ENCODE peak calls at places on chromosomes 6 and 20, in seven cellular contexts. L is IMR-90; M is gastrocnemius medialis; D is neuronal stem cell; H is HCT116; I is effector memory CD4-positive, alpha-beta T cell; Q is adrenal gland. C is an unnamed sample.

GRCh38 chr20:38255389-38255788 is 5.1 kb downstream of the KIAA1755 start:
- DNase-seq in L (peak; percentile 59), H (no peak), D (no peak), Q (no peak), M (no peak), I (no peak), C (no peak)

GRCh38 chr6:26056583-26057350 is 30.5 kb upstream of the HFE start:
- DNase-seq in M (peak; percentile 16), I (no peak), H (no peak), Q (no peak), D (no peak), L (peak; percentile 11), C (peak; percentile 43)

GRCh38 chr20:43941476-43942212 is 27.0 kb downstream of the TOX2 start:
- DNase-seq in M (no peak), D (no peak), H (no peak), L (peak; percentile 39), Q (no peak), I (no peak), C (no peak)

GRCh38 chr20:46757754-46758678 is 48.6 kb downstream of the SLC2A10 start:
- DNase-seq in I (peak; percentile 17), H (peak; percentile 48), M (no peak), L (peak; percentile 60), Q (peak; percentile 34), D (peak; percentile 67), C (no peak)

GRCh38 chr6:65182681-65183080 is 524.3 kb downstream of the EYS start:
- DNase-seq in L (peak; percentile 40), M (no peak), Q (peak; percentile 46), H (no peak), I (no peak), D (no peak), C (no peak)

GRCh38 chr6:167120557-167121030 is 2.3 kb upstream of the CCR6 start:
- DNase-seq in I (no peak), M (no peak), L (no peak), D (no peak), Q (no peak), H (no peak), C (no peak)

GRCh38 chr6:112331306-112331705 is 15.8 kb upstream of the RFPL4B start:
- DNase-seq in L (no peak), M (no peak), I (no peak), D (no peak), H (no peak), Q (no peak), C (no peak)

GRCh38 chr20:56689318-56689717 is 60.2 kb downstream of the TFAP2C start:
- DNase-seq in Q (no peak), D (no peak), H (no peak), L (no peak), I (no peak), M (no peak), C (no peak)

GRCh38 chr20:4875578-4876067 is 125.7 kb downstream of the SLC23A2 start:
- DNase-seq in Q (no peak), H (no peak), I (no peak), D (no peak), M (no peak), L (no peak), C (no peak)

GRCh38 chr6:13261464-13261994 is 66.8 kb downstream of the TBC1D7 start:
- DNase-seq in I (no peak), H (no peak), M (no peak), L (no peak), D (no peak), Q (no peak), C (no peak)

GRCh38 chr6:20692023-20692422 is 157.8 kb downstream of the CDKAL1 start:
- DNase-seq in D (no peak), L (no peak), M (no peak), H (no peak), I (no peak), Q (no peak), C (no peak)

GRCh38 chr20:61260905-61261304 is 8.8 kb downstream of the CDH4 start:
- DNase-seq in I (no peak), L (no peak), D (no peak), H (no peak), M (no peak), Q (no peak), C (no peak)

GRCh38 chr20:768426-768978 is at the start of gene SLC52A3:
- DNase-seq in Q (no peak), H (peak; percentile 86), M (no peak), L (no peak), I (no peak), D (no peak), C (no peak)

GRCh38 chr20:57504411-57504810 is 20.5 kb downstream of the CTCFL start:
- DNase-seq in H (no peak), Q (no peak), M (no peak), I (no peak), D (no peak), L (no peak), C (no peak)

GRCh38 chr6:105985816-105986632 is 100.1 kb upstream of the PRDM1 start:
- DNase-seq in D (peak; percentile 36), L (no peak), H (no peak), I (no peak), Q (no peak), M (no peak), C (peak; percentile 79)

GRCh38 chr6:151044465-151045441 is 179.3 kb downstream of the MTHFD1L start:
- DNase-seq in M (peak; percentile 9), L (peak; percentile 93), H (peak; percentile 82), Q (no peak), I (no peak), D (no peak), C (no peak)

GRCh38 chr6:51352506-51353029 is 533.9 kb downstream of the TFAP2B start:
- DNase-seq in Q (no peak), M (no peak), H (no peak), I (no peak), D (no peak), L (no peak), C (no peak)

GRCh38 chr6:100267002-100267401 is 197.7 kb downstream of the SIM1 start:
- DNase-seq in D (no peak), I (no peak), L (no peak), Q (no peak), M (no peak), H (no peak), C (no peak)

GRCh38 chr6:55176958-55177357 is 2.6 kb downstream of the HCRTR2 start:
- DNase-seq in I (no peak), D (no peak), H (no peak), L (peak; percentile 23), M (no peak), Q (no peak), C (no peak)

GRCh38 chr6:153084393-153084792 is 46.7 kb downstream of the RGS17 start:
- DNase-seq in L (peak; percentile 69), H (no peak), I (no peak), M (no peak), D (no peak), Q (no peak), C (no peak)

GRCh38 chr6:116370717-116371383 is at the start of gene DSE:
- DNase-seq in H (no peak), D (peak; percentile 73), M (peak; percentile 75), L (peak; percentile 86), I (peak; percentile 76), Q (peak; percentile 86), C (peak; percentile 78)

GRCh38 chr6:83536034-83536646 is 23.8 kb downstream of the PRSS35 start:
- DNase-seq in M (no peak), I (no peak), Q (peak; percentile 64), L (peak; percentile 53), H (peak; percentile 36), D (peak; percentile 46), C (peak; percentile 34)

GRCh38 chr6:18263561-18264337 is 581 bp downstream of the DEK start:
- DNase-seq in L (no peak), D (no peak), M (peak; percentile 59), Q (peak; percentile 79), I (peak; percentile 18), H (no peak), C (peak; percentile 58)

GRCh38 chr20:62685781-62686555 is 22.7 kb upstream of the NTSR1 start:
- DNase-seq in Q (no peak), H (no peak), D (no peak), L (no peak), I (no peak), M (no peak), C (peak; percentile 18)

GRCh38 chr6:41182069-41183034 is 18.6 kb downstream of the TREML2 start:
- DNase-seq in L (peak; percentile 55), H (peak; percentile 59), M (no peak), D (peak; percentile 24), I (peak; percentile 21), Q (no peak), C (no peak)

GRCh38 chr6:163751032-163751525 is 336.6 kb downstream of the QKI start:
- DNase-seq in I (no peak), M (no peak), Q (no peak), D (no peak), H (no peak), L (no peak), C (no peak)

GRCh38 chr20:9514461-9515210 is at the start of gene LAMP5:
- DNase-seq in D (peak; percentile 72), I (no peak), L (peak; percentile 29), H (no peak), M (no peak), Q (no peak), C (peak; percentile 77)

DNA sequence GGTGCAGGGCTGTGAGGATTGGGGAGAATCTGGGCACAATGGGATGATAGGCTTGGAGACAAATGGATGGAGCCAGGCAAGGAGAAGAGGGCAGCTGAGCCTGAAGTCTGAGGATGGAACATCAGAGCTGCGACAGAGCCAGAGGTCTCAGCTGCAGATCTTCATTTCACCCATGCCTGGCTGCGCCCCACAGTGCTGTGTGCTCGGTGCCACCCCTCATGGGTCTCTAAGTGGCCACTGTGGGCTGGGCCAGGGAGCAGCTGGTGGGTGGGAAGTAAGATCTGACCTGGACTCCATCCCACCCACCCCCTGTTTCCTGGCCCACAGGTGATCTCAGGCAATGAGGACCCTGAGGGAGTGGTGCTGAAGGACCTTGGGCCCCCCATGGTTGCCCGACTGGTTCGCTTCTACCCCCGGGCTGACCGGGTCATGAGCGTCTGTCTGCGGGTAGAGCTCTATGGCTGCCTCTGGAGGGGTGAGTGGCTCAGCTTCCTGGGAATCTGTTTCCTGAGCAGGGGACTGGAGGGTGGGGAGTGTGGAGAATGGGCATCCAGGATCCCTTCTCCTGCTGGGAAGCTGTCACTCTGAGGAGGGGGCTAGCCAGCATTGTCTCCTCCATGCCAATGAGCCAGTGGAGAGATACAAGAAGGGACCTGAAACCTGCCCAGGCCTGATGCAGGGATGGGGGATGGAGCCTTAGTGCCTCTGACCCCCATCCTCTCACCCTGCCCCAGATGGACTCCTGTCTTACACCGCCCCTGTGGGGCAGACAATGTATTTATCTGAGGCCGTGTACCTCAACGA is 6.5 kb downstream of the DDR1 start:
- DNase-seq in Q (no peak), M (no peak), D (no peak), H (no peak), I (no peak), L (no peak), C (no peak)
- H3K36me3 ChIP-seq in Q (no peaks in the 10 kb centered on the region), M (peaks cover 71% of the 10 kb centered on the region), D (peaks cover 60% of the 10 kb centered on the region), H (peaks cover 55% of the 10 kb centered on the region), I (no peaks in the 10 kb centered on the region), L (peaks cover 48% of the 10 kb centered on the region), C (peaks cover 59% of the 10 kb centered on the region)

GRCh38 chr6:36523451-36523850 is 23.8 kb downstream of the STK38 start:
- DNase-seq in I (no peak), M (no peak), H (no peak), D (no peak), Q (peak; percentile 25), L (no peak), C (no peak)
- H3K36me3 ChIP-seq in I (peaks cover 73% of the 10 kb centered on the region), M (peaks cover 57% of the 10 kb centered on the region), H (peaks cover 19% of the 10 kb centered on the region), D (peaks cover 11% of the 10 kb centered on the region), Q (no peaks in the 10 kb centered on the region), L (peaks cover 13% of the 10 kb centered on the region), C (peaks cover 27% of the 10 kb centered on the region)

GRCh38 chr20:63738687-63739128 is 868 bp upstream of the SLC2A4RG start:
- DNase-seq in I (no peak), M (peak; percentile 50), Q (peak; percentile 77), L (no peak), H (no peak), D (peak; percentile 70), C (peak; percentile 94)
- H3K36me3 ChIP-seq in I (peaks cover 46% of the 10 kb centered on the region), M (peaks cover 36% of the 10 kb centered on the region), Q (no peaks in the 10 kb centered on the region), L (peaks cover 43% of the 10 kb centered on the region), H (peaks cover 28% of the 10 kb centered on the region), D (peaks cover 31% of the 10 kb centered on the region), C (peaks cover 7% of the 10 kb centered on the region)

GRCh38 chr6:107879912-107880311 is 55.8 kb upstream of the SCML4 start:
- DNase-seq in Q (no peak), H (no peak), M (no peak), L (no peak), D (no peak), I (no peak), C (no peak)
- H3K36me3 ChIP-seq in Q (no peaks in the 10 kb centered on the region), H (peaks cover 22% of the 10 kb centered on the region), M (peaks cover 48% of the 10 kb centered on the region), L (peaks cover 16% of the 10 kb centered on the region), D (peaks cover 8% of the 10 kb centered on the region), I (peaks cover 12% of the 10 kb centered on the region), C (peaks cover 10% of the 10 kb centered on the region)